ENCODE peak calls at places on chromosomes 1 and 21, in six cellular contexts. T is GM12891, F is GM12878, Z is K562, U is H1, D is HepG2. A is an unnamed sample.

GRCh38 chr1:213439703-213440102 is 388.7 kb downstream of the RPS6KC1 start:
- DNase-seq in T (no peak), F (no peak), Z (no peak), U (no peak), D (no peak), A (no peak)

GRCh38 chr1:22863766-22864165 is 108.9 kb downstream of the LACTBL1 start:
- DNase-seq in T (no peak), F (no peak), Z (no peak), U (no peak), D (no peak), A (no peak)

GRCh38 chr1:106524631-106525030 is 531.8 kb upstream of the PRMT6 start:
- DNase-seq in T (no peak), F (no peak), Z (no peak), U (no peak), D (no peak), A (no peak)

GRCh38 chr1:76239470-76239918 is 164.9 kb downstream of the ST6GALNAC3 start:
- DNase-seq in T (no peak), F (no peak), Z (no peak), U (no peak), D (no peak), A (no peak)

GRCh38 chr1:85649591-85649990 is 58.6 kb downstream of the ZNHIT6 start:
- DNase-seq in T (no peak), F (no peak), Z (no peak), U (no peak), D (no peak), A (no peak)

GRCh38 chr1:198295975-198296374 is 139.2 kb downstream of the NEK7 start:
- DNase-seq in T (no peak), F (no peak), Z (no peak), U (no peak), D (no peak), A (no peak)

GRCh38 chr1:75125161-75125681 is 9.0 kb upstream of the LHX8 start:
- DNase-seq in T (no peak), F (no peak), Z (no peak), U (peak), D (no peak), A (no peak)

GRCh38 chr1:101293461-101294045 is 56.7 kb downstream of the S1PR1 start:
- DNase-seq in T (no peak), F (peak), Z (no peak), U (no peak), D (no peak), A (no peak)

GRCh38 chr1:186680031-186681012 is at the start of gene PTGS2:
- DNase-seq in T (peak), F (peak), Z (peak), U (peak), D (no peak), A (peak)

GRCh38 chr1:17616731-17617279 is 77.3 kb downstream of the ARHGEF10L start:
- DNase-seq in T (no peak), F (no peak), Z (no peak), U (no peak), D (no peak), A (no peak)

GRCh38 chr1:29123871-29124365 is at the start of gene TMEM200B:
- DNase-seq in T (no peak), F (no peak), Z (no peak), U (no peak), D (no peak), A (no peak)

GRCh38 chr1:156657161-156657970 is 15.4 kb downstream of the BCAN start:
- DNase-seq in T (peak), F (no peak), Z (peak), U (peak), D (no peak), A (peak)

GRCh38 chr1:171963762-171964161 is 122.5 kb downstream of the DNM3 start:
- DNase-seq in T (no peak), F (no peak), Z (no peak), U (no peak), D (no peak), A (no peak)

GRCh38 chr1:89671775-89672488 is 39.0 kb downstream of the LRRC8C start:
- DNase-seq in T (no peak), F (no peak), Z (no peak), U (no peak), D (no peak), A (no peak)

GRCh38 chr1:67405473-67406245 is 24.5 kb downstream of the SERBP1 start:
- DNase-seq in T (no peak), F (no peak), Z (no peak), U (no peak), D (no peak), A (no peak)

GRCh38 chr1:235130766-235131270 is 2.2 kb upstream of the TOMM20 start:
- DNase-seq in T (no peak), F (no peak), Z (no peak), U (peak), D (no peak), A (no peak)

GRCh38 chr1:235129774-235130570 is 1.3 kb upstream of the TOMM20 start:
- DNase-seq in T (no peak), F (no peak), Z (no peak), U (peak), D (peak), A (no peak)

GRCh38 chr1:235128453-235129328 is at the start of gene TOMM20:
- DNase-seq in T (peak), F (peak), Z (peak), U (peak), D (peak), A (peak)

GRCh38 chr1:235127203-235127602 is 1.4 kb downstream of the TOMM20 start:
- DNase-seq in T (no peak), F (no peak), Z (peak), U (no peak), D (no peak), A (no peak)

DNA sequence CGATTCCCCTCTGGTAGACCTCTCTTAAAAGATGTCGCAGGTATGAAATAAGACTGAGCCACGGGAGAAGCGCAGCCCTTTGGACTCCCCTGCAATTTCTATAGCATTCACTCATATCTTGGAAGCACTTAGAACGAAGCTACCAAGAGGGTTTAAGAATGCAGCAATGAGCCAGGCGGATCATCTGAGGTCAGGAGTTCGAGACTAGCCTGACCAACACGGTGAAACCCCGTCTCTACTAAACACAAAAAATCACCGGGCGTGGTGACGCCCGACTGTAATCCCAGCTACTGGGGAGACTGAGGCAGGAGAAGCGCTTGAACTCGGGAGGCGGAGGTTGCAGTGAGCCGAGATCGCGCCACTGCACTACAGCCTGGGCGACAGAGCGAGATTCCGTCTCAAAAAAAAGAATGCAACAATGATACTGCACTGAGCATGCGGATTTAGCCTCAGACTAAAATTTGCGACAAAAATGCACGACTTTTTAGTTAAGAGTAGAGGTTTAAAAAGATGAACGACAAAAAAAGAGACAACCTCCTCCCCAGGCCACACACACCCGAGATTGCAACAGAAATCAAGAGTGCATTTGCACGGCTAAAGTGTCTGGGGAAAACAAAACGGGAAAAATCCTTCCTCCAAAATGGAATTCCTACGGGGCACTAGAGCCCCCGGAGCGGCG is 724 bp downstream of the TOMM20 start:
- DNase-seq in T (no peak), F (no peak), Z (peak), U (peak), D (no peak), A (no peak)
- TF ChIP-seq TAF1 in T (no peak), F (no peak), Z (no peak), U (no peak), D (no peak), A (no peak)

GRCh38 chr21:35737899-35738341 is 322.4 kb downstream of the SETD4 start:
- DNase-seq in T (no peak), F (no peak), Z (no peak), U (no peak), D (no peak), A (no peak)

GRCh38 chr21:35727830-35728229 is 332.5 kb downstream of the SETD4 start:
- DNase-seq in T (no peak), F (no peak), Z (no peak), U (no peak), D (no peak), A (no peak)

GRCh38 chr21:35730325-35730724 is 330.0 kb downstream of the SETD4 start:
- DNase-seq in T (no peak), F (no peak), Z (no peak), U (no peak), D (no peak), A (no peak)

GRCh38 chr21:35737425-35737824 is 322.9 kb downstream of the SETD4 start:
- DNase-seq in T (no peak), F (no peak), Z (no peak), U (no peak), D (no peak), A (no peak)

DNA sequence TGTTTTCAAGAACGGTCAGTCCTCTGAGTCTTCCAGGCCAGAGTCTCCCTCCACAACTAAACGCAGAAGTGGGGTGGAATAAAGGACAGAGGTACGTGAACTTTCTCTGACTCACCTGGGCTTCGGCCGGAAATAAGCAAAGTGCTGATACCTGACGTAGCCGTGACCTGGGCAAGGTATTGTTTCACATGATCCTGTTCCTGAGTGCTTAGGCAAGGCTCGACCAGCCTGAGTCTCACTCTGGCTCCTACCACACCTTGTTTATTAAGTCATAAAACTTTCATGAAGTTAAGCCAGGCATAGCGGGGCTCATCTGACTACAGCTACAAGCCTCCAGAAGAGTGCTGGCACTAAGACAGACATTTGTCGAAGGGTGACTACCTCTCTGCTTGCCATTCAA is 327.5 kb downstream of the SETD4 start:
- DNase-seq in T (no peak), F (no peak), Z (no peak), U (no peak), D (no peak), A (no peak)
- TF ChIP-seq POLR2AphosphoS5 in T (no peak), F (no peak), Z (no peak), U (no peak), D (no peak), A (no peak)

GRCh38 chr1:27659497-27660299 is 12.3 kb downstream of the IFI6 start:
- DNase-seq in T (peak), F (peak), Z (peak), U (peak), D (peak), A (peak)
- TF ChIP-seq POLR2A in T (peak), F (peak), Z (peak), U (no peak), D (no peak), A (peak)

GRCh38 chr1:19179597-19180271 is 30.3 kb downstream of the UBR4 start:
- DNase-seq in T (peak), F (no peak), Z (peak), U (no peak), D (peak), A (no peak)
- TF ChIP-seq TAF1 in T (no peak), F (no peak), Z (no peak), U (no peak), D (no peak), A (no peak)

DNA sequence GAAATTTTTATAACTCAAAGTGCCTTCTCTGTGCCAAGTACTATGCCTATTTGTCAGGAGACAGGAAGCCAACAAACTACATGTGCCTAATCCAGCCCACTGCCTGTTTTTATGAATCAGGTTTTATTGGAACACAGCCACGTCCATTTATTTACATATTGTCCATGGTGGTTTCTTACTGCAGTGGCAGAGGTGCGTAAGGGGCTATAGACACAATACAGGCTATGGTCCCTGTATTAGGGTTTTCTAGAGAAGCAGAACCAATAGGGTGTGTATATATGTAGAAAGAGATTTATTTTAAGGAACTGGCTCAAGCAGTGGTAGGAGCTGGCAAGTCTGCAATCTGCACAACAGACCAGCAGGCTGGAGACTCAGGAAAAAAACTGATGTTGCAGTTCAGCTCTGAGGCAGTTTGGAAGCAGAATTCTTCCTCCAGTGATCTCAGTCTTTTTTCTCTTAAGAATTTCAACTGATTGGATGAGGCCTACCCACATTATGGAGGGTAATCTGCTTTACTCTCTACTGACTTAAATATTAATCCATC is 15.4 kb downstream of the PPIE start:
- DNase-seq in T (no peak), F (no peak), Z (no peak), U (no peak), D (no peak), A (no peak)
- TF ChIP-seq POLR2AphosphoS5 in T (no peak), F (no peak), Z (no peak), U (no peak), D (no peak), A (no peak)

GRCh38 chr1:21157868-21158267 is 18.8 kb downstream of the EIF4G3 start:
- DNase-seq in T (no peak), F (no peak), Z (no peak), U (no peak), D (no peak), A (no peak)
- TF ChIP-seq POLR2A in T (no peak), F (no peak), Z (no peak), U (no peak), D (no peak), A (no peak)

A was measured in GM12892.